ENCODE peak calls at places on chromosomes 16 and 17, in five cellular contexts. O, H, K, U and M are unnamed samples.

GRCh38 chr16:23466162-23466885 is 13.3 kb upstream of the COG7 start:
- DNase-seq in U (no peak), K (no peak), O (no peak), H (no peak), M (no peak)

GRCh38 chr16:70160821-70161220 is 12.8 kb upstream of the CLEC18C start:
- DNase-seq in O (no peak), U (peak), H (no peak), K (no peak), M (no peak)

GRCh38 chr17:66711403-66711802 is 123.5 kb upstream of the CACNG5 start:
- DNase-seq in U (no peak), K (no peak), O (no peak), H (no peak), M (no peak)

GRCh38 chr16:66418165-66418962 is 8.7 kb upstream of the BEAN1 start:
- DNase-seq in H (no peak), K (no peak), O (no peak), U (no peak), M (no peak)

GRCh38 chr16:49856741-49857330 is 924 bp upstream of the ZNF423 start:
- DNase-seq in K (no peak), O (peak), U (peak), H (peak), M (peak)

GRCh38 chr16:70747703-70748631 is 53.0 kb downstream of the VAC14 start:
- DNase-seq in U (no peak), K (no peak), H (no peak), O (no peak), M (no peak)

GRCh38 chr16:86517652-86518258 is 7.4 kb downstream of the FOXF1 start:
- DNase-seq in H (peak), K (no peak), U (peak), O (peak), M (peak)

GRCh38 chr17:7977039-7977438 is 25.4 kb upstream of the GUCY2D start:
- DNase-seq in U (no peak), O (no peak), H (no peak), K (no peak), M (no peak)

GRCh38 chr16:72798212-72798611 is 249.7 kb downstream of the ZFHX3 start:
- DNase-seq in U (no peak), O (no peak), H (no peak), K (no peak), M (no peak)

DNA sequence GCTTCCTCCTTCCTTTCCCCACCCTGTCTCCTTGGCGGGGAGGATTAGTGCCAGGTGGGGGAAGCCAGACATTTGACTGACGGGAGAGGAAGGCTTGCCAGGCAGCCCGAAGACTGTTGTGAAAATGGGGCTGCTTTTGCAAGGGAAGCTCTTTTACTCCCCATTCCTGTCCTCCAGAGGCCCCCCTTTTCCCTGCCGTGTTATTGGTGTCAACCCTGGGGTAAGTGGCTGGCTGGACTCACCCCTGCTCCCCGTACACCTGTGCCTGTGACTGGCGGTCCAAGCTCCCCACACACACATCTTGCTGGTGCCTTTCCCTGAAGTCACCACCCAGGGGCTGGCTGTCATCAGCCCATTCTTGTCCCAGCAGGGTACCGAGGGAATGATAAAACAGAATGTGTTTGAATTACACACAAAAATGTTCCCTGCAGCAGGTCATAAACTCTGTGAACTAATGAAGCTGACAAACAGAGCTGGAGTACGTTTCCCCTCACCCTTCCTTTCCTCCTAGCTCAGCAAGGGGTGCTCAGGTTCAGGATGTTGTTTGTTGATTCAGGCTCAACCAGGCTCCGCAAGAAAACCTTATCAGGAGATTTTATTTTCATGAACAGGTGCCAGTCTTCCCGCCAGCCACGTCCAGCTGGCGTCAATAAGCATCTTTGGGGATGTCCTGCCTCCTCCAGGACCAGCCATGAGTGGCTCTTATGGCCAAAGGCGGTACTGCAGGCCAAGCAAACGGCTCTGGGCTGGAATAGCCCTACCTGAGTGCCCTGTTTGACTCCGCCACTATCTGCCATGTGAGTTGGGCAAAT is 4.3 kb upstream of the ARMC7 start:
- DNase-seq in H (peak), U (peak), O (peak), K (no peak), M (peak)
- TF ChIP-seq CREB1 in H (no peak), U (no peak), O (no peak), K (no peak), M (no peak)

DNA sequence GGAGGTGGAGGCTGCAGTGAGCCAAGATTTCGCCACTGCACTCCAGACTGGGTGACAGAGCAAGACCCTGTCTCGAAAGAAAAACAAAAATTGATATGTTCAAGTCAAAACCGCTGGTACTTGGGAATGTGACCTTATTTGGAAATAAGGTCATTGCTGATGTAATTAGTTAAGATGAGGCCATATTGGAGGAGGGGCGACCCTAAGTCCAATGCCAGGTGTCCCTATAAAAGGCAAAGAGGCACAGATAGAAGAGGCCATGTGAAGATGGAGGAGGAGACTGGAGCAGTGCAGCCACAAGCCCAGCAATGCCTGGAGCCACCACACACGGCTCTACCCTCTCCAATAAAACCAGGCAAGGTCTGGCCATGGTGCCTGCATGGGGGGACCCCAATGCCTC is 50.8 kb upstream of the JPH3 start:
- DNase-seq in U (no peak), H (no peak), O (no peak), K (no peak), M (no peak)
- TF ChIP-seq CREB1 in U (no peak), H (no peak), O (no peak), K (no peak), M (no peak)

DNA sequence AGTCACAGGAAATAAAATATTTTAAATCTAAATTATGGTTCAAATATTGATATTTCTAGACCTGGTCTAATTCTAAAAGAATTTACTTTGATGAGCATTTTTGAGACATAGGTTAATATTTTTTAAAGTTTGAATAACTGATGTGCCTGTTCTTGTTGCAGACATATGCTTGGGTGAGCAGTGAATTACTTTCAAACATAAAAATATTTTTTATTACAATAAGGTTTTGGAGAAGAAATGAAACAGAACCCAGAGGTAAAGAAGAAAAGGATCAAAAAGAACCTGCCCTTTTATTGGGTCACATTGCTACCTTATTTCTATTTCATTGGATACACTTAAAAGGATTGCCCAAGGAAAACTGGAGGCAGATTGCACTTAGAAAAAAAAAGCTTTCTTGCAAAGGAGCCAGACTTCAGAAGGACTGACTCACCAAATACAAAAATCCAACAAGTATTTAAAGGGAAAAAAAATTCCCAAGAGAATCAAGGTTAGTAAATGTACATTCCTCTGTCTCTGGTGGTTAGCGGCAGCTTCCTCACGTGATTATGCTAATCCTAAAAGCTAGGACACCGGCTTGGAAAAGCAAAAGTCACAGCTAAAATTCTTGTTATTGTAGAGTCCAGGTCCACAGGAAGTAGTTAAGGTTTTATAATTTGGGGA is 18.5 kb downstream of the ENPP7 start:
- DNase-seq in H (no peak), K (no peak), O (no peak), U (no peak), M (no peak)
- TF ChIP-seq CREB1 in H (no peak), K (no peak), O (no peak), U (no peak), M (no peak)

GRCh38 chr17:35289222-35289621 is 46.4 kb downstream of the SLFN5 start:
- DNase-seq in K (no peak), H (no peak), U (no peak), O (no peak), M (no peak)

GRCh38 chr17:35287286-35287811 is 44.5 kb downstream of the SLFN5 start:
- DNase-seq in O (no peak), U (no peak), K (no peak), H (no peak), M (no peak)

GRCh38 chr17:35284955-35285354 is 42.1 kb downstream of the SLFN5 start:
- DNase-seq in O (no peak), K (no peak), U (no peak), H (no peak), M (no peak)

GRCh38 chr17:35286120-35286781 is 43.4 kb downstream of the SLFN5 start:
- DNase-seq in O (no peak), H (no peak), K (no peak), U (no peak), M (peak)

DNA sequence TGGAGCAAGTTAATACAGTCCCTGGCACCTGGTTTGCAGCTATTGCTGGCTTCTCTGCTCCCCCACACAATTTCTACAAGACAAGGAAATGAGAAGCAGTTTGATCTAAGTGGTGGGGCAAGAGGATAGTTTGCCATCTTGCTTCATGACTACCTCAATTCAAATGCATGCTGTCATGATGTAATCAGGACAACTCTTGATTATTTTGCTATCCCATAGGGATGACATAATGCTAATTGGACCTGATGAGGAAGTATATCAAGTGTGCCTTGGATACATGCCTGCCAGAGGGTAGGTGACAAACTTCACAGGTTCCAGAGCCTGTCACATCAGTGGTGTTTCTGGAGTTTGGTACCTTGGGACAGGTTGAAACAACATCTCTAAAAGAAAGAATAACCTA is 40.9 kb downstream of the SLFN5 start:
- DNase-seq in O (no peak), U (no peak), H (no peak), K (no peak), M (no peak)
- TF ChIP-seq CREB1 in O (no peak), U (no peak), H (no peak), K (no peak), M (no peak)

DNA sequence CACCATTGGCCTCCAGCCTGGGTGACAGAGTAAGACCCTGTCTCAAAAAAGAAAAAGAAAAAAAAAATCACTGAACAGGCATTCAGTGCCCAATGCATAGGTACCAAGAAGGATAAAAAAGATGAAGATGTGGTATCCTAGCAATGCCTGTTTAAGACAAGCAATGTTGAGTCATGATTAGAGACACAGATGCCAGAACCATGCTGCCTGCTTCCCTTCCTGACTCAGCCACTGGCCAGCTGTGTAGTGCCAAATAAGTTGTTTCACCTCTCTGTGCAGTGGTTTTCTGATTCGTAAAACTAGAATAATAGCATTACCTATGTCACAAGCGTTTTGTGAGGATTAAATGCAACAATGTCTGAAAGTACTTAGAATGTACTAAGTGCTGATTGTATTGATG is 242.1 kb downstream of the SLC39A11 start:
- DNase-seq in O (no peak), U (no peak), H (no peak), K (no peak), M (no peak)
- TF ChIP-seq CREB1 in O (no peak), U (no peak), H (no peak), K (no peak), M (no peak)

GRCh38 chr17:74230896-74231295 is 17.5 kb downstream of the TTYH2 start:
- DNase-seq in H (no peak), U (no peak), O (no peak), K (no peak), M (no peak)

GRCh38 chr17:74231846-74232713 is 18.7 kb downstream of the TTYH2 start:
- DNase-seq in U (no peak), H (no peak), K (no peak), O (no peak), M (no peak)

GRCh38 chr17:74235040-74235581 is 21.7 kb downstream of the TTYH2 start:
- DNase-seq in U (no peak), K (no peak), O (no peak), H (no peak), M (no peak)

GRCh38 chr17:74234482-74234881 is 21.1 kb downstream of the TTYH2 start:
- DNase-seq in K (no peak), H (no peak), O (no peak), U (no peak), M (no peak)

GRCh38 chr17:74233937-74234336 is 20.6 kb downstream of the TTYH2 start:
- DNase-seq in U (no peak), K (no peak), O (no peak), H (no peak), M (no peak)
- TF ChIP-seq CREB1 in U (no peak), K (no peak), O (no peak), H (no peak), M (no peak)

DNA sequence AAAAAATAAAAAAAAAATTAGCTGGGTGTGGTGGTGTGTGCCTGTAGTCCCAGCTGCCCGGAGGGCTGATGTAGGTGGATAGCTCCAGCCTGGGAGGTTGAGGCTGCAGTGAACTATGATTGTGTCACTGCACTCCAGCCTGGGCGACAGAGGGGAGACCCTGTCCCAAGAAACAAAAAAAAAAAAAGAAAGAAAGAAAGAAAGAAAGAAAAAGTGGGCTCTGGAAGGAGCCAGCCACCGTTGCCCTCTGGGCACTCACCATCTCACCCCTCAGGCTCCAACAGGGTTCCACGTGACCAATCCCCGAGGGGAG is 87.3 kb upstream of the TOB1 start:
- DNase-seq in H (no peak), K (no peak), O (no peak), U (no peak), M (no peak)
- TF ChIP-seq CREB1 in H (no peak), K (no peak), O (no peak), U (no peak), M (no peak)